ENCODE peak calls at places on chromosome X, in eight cellular contexts. One of them, this sample, is unnamed.

GRCh38 chrX:13899607-13900006 is 82.7 kb upstream of the GPM6B start:
- DNase-seq in HCT116: no peak
- DNase-seq in A549: no peak
- DNase-seq in GM12878: no peak
- DNase-seq in HepG2: no peak
- DNase-seq in endothelial cell of umbilical vein: peak
- DNase-seq in H1: no peak
- DNase-seq in K562: no peak
- DNase-seq in this sample: no peak

GRCh38 chrX:103918050-103918449 is 44.4 kb upstream of the TMSB15B start:
- DNase-seq in HCT116: peak
- DNase-seq in A549: peak
- DNase-seq in GM12878: no peak
- DNase-seq in HepG2: no peak
- DNase-seq in endothelial cell of umbilical vein: peak
- DNase-seq in H1: no peak
- DNase-seq in K562: peak
- DNase-seq in this sample: peak

GRCh38 chrX:107197306-107197705 is 8.9 kb downstream of the NUP62CL start:
- DNase-seq in HCT116: no peak
- DNase-seq in A549: no peak
- DNase-seq in GM12878: no peak
- DNase-seq in HepG2: no peak
- DNase-seq in endothelial cell of umbilical vein: no peak
- DNase-seq in H1: no peak
- DNase-seq in K562: no peak
- DNase-seq in this sample: no peak

GRCh38 chrX:30153881-30154260 is 61.5 kb upstream of the MAGEB2 start:
- DNase-seq in HCT116: no peak
- DNase-seq in A549: no peak
- DNase-seq in GM12878: no peak
- DNase-seq in HepG2: no peak
- DNase-seq in endothelial cell of umbilical vein: no peak
- DNase-seq in H1: no peak
- DNase-seq in K562: no peak
- DNase-seq in this sample: no peak

GRCh38 chrX:153884136-153885076 is 1.6 kb downstream of the L1CAM start:
- DNase-seq in HCT116: peak
- DNase-seq in A549: no peak
- DNase-seq in GM12878: no peak
- DNase-seq in HepG2: no peak
- DNase-seq in endothelial cell of umbilical vein: no peak
- DNase-seq in H1: no peak
- DNase-seq in K562: no peak
- DNase-seq in this sample: no peak

GRCh38 chrX:19798423-19798822 is 89.0 kb downstream of the SH3KBP1 start:
- DNase-seq in HCT116: no peak
- DNase-seq in A549: no peak
- DNase-seq in GM12878: no peak
- DNase-seq in HepG2: no peak
- DNase-seq in endothelial cell of umbilical vein: no peak
- DNase-seq in H1: no peak
- DNase-seq in K562: no peak
- DNase-seq in this sample: no peak

GRCh38 chrX:116749943-116750342 is 287.2 kb upstream of the CT83 start:
- DNase-seq in HCT116: no peak
- DNase-seq in A549: no peak
- DNase-seq in GM12878: no peak
- DNase-seq in HepG2: no peak
- DNase-seq in endothelial cell of umbilical vein: no peak
- DNase-seq in H1: no peak
- DNase-seq in K562: no peak
- DNase-seq in this sample: no peak

GRCh38 chrX:11530621-11531020 is 135.1 kb downstream of the ARHGAP6 start:
- DNase-seq in HCT116: no peak
- DNase-seq in A549: no peak
- DNase-seq in GM12878: no peak
- DNase-seq in HepG2: no peak
- DNase-seq in endothelial cell of umbilical vein: no peak
- DNase-seq in H1: no peak
- DNase-seq in K562: no peak
- DNase-seq in this sample: no peak

GRCh38 chrX:100673397-100673953 is 29.5 kb downstream of the SRPX2 start:
- DNase-seq in HCT116: no peak
- DNase-seq in A549: no peak
- DNase-seq in GM12878: no peak
- DNase-seq in HepG2: no peak
- DNase-seq in endothelial cell of umbilical vein: peak
- DNase-seq in H1: no peak
- DNase-seq in K562: no peak
- DNase-seq in this sample: no peak

GRCh38 chrX:150200820-150201287 is 162.3 kb upstream of the MAMLD1 start:
- DNase-seq in HCT116: peak
- DNase-seq in A549: peak
- DNase-seq in GM12878: peak
- DNase-seq in HepG2: peak
- DNase-seq in endothelial cell of umbilical vein: peak
- DNase-seq in H1: no peak
- DNase-seq in K562: peak
- DNase-seq in this sample: peak

DNA sequence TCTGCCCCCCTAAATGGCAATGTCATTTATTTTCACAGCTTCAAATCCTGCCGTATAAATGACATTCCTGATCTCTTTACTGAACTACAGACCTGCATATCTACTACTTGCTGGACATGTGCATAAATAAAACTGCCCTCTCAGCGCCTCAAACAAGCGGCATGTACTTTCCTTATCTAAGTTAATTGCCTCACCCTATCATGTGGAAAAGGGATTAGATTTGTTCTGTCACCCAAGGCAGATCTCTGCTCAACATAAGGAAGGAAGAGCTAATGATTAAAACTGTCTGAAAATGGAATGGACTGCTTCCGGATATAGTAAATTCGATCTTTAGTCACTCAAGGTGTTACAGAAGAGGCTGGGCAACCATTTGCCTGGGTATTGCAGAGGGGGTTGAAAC is 37.2 kb downstream of the DLG3 start:
- DNase-seq in HCT116: no peak
- DNase-seq in A549: no peak
- DNase-seq in GM12878: no peak
- DNase-seq in HepG2: no peak
- DNase-seq in endothelial cell of umbilical vein: no peak
- DNase-seq in H1: no peak
- DNase-seq in K562: no peak
- DNase-seq in this sample: no peak
- TF ChIP-seq MAX in HCT116: no peak
- TF ChIP-seq MAX in A549: no peak
- TF ChIP-seq MAX in GM12878: no peak
- TF ChIP-seq MAX in HepG2: no peak
- TF ChIP-seq MAX in endothelial cell of umbilical vein: no peak
- TF ChIP-seq MAX in H1: no peak
- TF ChIP-seq MAX in K562: no peak
- TF ChIP-seq MAX in this sample: no peak

GRCh38 chrX:71254092-71254941 is at the start of gene ZMYM3:
- DNase-seq in HCT116: peak
- DNase-seq in A549: peak
- DNase-seq in GM12878: peak
- DNase-seq in HepG2: peak
- DNase-seq in endothelial cell of umbilical vein: peak
- DNase-seq in H1: no peak
- DNase-seq in K562: peak
- DNase-seq in this sample: peak
- TF ChIP-seq POLR2A in HCT116: no peak
- TF ChIP-seq POLR2A in A549: no peak
- TF ChIP-seq POLR2A in GM12878: peak
- TF ChIP-seq POLR2A in HepG2: no peak
- TF ChIP-seq POLR2A in endothelial cell of umbilical vein: peak
- TF ChIP-seq POLR2A in H1: no peak
- TF ChIP-seq POLR2A in K562: peak
- TF ChIP-seq POLR2A in this sample: peak

GRCh38 chrX:47723083-47723482 is 64.1 kb upstream of the UXT start:
- DNase-seq in HCT116: no peak
- DNase-seq in A549: no peak
- DNase-seq in GM12878: no peak
- DNase-seq in HepG2: no peak
- DNase-seq in endothelial cell of umbilical vein: no peak
- DNase-seq in H1: no peak
- DNase-seq in K562: no peak
- DNase-seq in this sample: no peak

GRCh38 chrX:47722260-47722659 is 63.3 kb upstream of the UXT start:
- DNase-seq in HCT116: no peak
- DNase-seq in A549: no peak
- DNase-seq in GM12878: no peak
- DNase-seq in HepG2: no peak
- DNase-seq in endothelial cell of umbilical vein: no peak
- DNase-seq in H1: no peak
- DNase-seq in K562: no peak
- DNase-seq in this sample: no peak

DNA sequence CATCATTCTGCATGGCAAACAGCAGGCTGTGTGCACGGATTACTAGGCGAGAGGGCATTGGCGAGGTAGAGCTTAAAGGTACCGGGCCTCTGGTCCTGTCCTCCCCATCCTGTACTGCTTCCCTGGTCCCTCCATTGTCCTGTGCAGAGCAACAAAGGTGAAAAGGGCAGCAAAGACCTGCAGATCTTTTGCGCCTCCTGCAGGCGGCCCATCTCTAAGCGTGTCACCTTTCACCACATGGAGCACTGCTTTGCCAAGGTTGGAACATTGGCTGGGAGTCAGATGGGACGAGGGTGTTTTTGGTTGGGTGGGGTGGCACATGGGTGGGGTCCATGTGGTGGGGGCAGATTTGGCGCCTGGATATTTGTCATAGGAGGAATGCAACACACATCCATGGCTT is 64.7 kb upstream of the UXT start:
- DNase-seq in HCT116: no peak
- DNase-seq in A549: no peak
- DNase-seq in GM12878: no peak
- DNase-seq in HepG2: peak
- DNase-seq in endothelial cell of umbilical vein: no peak
- DNase-seq in H1: no peak
- DNase-seq in K562: peak
- DNase-seq in this sample: peak
- TF ChIP-seq CTCF in HCT116: peak
- TF ChIP-seq CTCF in A549: no peak
- TF ChIP-seq CTCF in GM12878: peak
- TF ChIP-seq CTCF in HepG2: peak
- TF ChIP-seq CTCF in endothelial cell of umbilical vein: no peak
- TF ChIP-seq CTCF in H1: peak
- TF ChIP-seq CTCF in K562: peak
- TF ChIP-seq CTCF in this sample: peak

DNA sequence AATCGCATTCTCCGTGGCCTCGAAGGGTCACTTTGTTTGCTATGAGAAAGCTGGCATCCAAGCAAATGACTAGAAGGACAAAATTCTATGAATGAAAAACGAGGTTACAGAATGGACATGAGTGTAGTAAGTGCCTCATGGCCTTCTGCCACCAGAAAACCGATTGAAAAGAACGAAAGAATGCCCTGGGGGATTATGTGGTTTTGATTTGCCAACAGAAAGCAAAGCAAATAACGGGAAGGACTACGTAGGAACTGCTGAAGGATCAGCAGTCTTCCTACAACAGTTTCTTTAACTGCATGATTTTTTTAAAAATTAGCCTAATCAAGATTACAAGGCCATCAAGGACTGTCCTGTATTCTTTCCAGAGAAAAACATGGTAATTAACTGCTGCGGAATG is 50.6 kb downstream of the NRK start:
- DNase-seq in HCT116: no peak
- DNase-seq in A549: no peak
- DNase-seq in GM12878: no peak
- DNase-seq in HepG2: no peak
- DNase-seq in endothelial cell of umbilical vein: no peak
- DNase-seq in H1: no peak
- DNase-seq in K562: no peak
- DNase-seq in this sample: peak
- TF ChIP-seq MAX in HCT116: no peak
- TF ChIP-seq MAX in A549: no peak
- TF ChIP-seq MAX in GM12878: no peak
- TF ChIP-seq MAX in HepG2: no peak
- TF ChIP-seq MAX in endothelial cell of umbilical vein: no peak
- TF ChIP-seq MAX in H1: no peak
- TF ChIP-seq MAX in K562: no peak
- TF ChIP-seq MAX in this sample: no peak

GRCh38 chrX:9586992-9587392 is 122.1 kb downstream of the TBL1X start:
- DNase-seq in HCT116: no peak
- DNase-seq in A549: no peak
- DNase-seq in GM12878: no peak
- DNase-seq in HepG2: no peak
- DNase-seq in endothelial cell of umbilical vein: no peak
- DNase-seq in H1: no peak
- DNase-seq in K562: no peak
- DNase-seq in this sample: no peak
- TF ChIP-seq POLR2A in HCT116: no peak
- TF ChIP-seq POLR2A in A549: no peak
- TF ChIP-seq POLR2A in GM12878: no peak
- TF ChIP-seq POLR2A in HepG2: no peak
- TF ChIP-seq POLR2A in endothelial cell of umbilical vein: no peak
- TF ChIP-seq POLR2A in H1: no peak
- TF ChIP-seq POLR2A in K562: no peak
- TF ChIP-seq POLR2A in this sample: no peak

GRCh38 chrX:38484607-38485498 is 76.5 kb upstream of the TSPAN7 start:
- DNase-seq in HCT116: no peak
- DNase-seq in A549: no peak
- DNase-seq in GM12878: no peak
- DNase-seq in HepG2: no peak
- DNase-seq in endothelial cell of umbilical vein: no peak
- DNase-seq in H1: no peak
- DNase-seq in K562: no peak
- DNase-seq in this sample: no peak
- TF ChIP-seq CTCF in HCT116: no peak
- TF ChIP-seq CTCF in A549: no peak
- TF ChIP-seq CTCF in GM12878: no peak
- TF ChIP-seq CTCF in HepG2: no peak
- TF ChIP-seq CTCF in endothelial cell of umbilical vein: no peak
- TF ChIP-seq CTCF in H1: no peak
- TF ChIP-seq CTCF in K562: no peak
- TF ChIP-seq CTCF in this sample: no peak

GRCh38 chrX:42176790-42177189 is 253.4 kb upstream of the CASK start:
- DNase-seq in HCT116: no peak
- DNase-seq in A549: no peak
- DNase-seq in GM12878: no peak
- DNase-seq in HepG2: no peak
- DNase-seq in endothelial cell of umbilical vein: no peak
- DNase-seq in H1: no peak
- DNase-seq in K562: no peak
- DNase-seq in this sample: no peak

GRCh38 chrX:42175843-42176242 is 252.5 kb upstream of the CASK start:
- DNase-seq in HCT116: no peak
- DNase-seq in A549: no peak
- DNase-seq in GM12878: no peak
- DNase-seq in HepG2: no peak
- DNase-seq in endothelial cell of umbilical vein: no peak
- DNase-seq in H1: no peak
- DNase-seq in K562: no peak
- DNase-seq in this sample: no peak
- TF ChIP-seq MAX in HCT116: no peak
- TF ChIP-seq MAX in A549: no peak
- TF ChIP-seq MAX in GM12878: no peak
- TF ChIP-seq MAX in HepG2: no peak
- TF ChIP-seq MAX in endothelial cell of umbilical vein: no peak
- TF ChIP-seq MAX in H1: no peak
- TF ChIP-seq MAX in K562: no peak
- TF ChIP-seq MAX in this sample: no peak